ENCODE peak calls at places on chromosomes 5 and 9, in four cellular contexts. B is K562, Z is WTC11, R is HCT116. J is an unnamed sample.

GRCh38 chr5:80798166-80798565 is 143.4 kb upstream of the DHFR start:
- DNase-seq in B (no peak), Z (no peak), R (no peak), J (no peak)

GRCh38 chr9:90458485-90458884 is 184.1 kb downstream of the DIRAS2 start:
- DNase-seq in B (peak), Z (peak), R (peak), J (peak)

GRCh38 chr9:96009690-96010477 is 134.4 kb downstream of the ERCC6L2 start:
- DNase-seq in B (peak), Z (no peak), R (no peak), J (no peak)

GRCh38 chr5:78050888-78051287 is 243.6 kb downstream of the AP3B1 start:
- DNase-seq in B (no peak), Z (no peak), R (no peak), J (no peak)

GRCh38 chr5:171999877-172000276 is 6.6 kb downstream of the FBXW11 start:
- DNase-seq in B (no peak), Z (no peak), R (no peak), J (no peak)

GRCh38 chr5:149605998-149606721 is 24.9 kb downstream of the ARHGEF37 start:
- DNase-seq in B (peak), Z (no peak), R (peak), J (no peak)

GRCh38 chr9:7937018-7937417 is 137.4 kb upstream of the DMAC1 start:
- DNase-seq in B (no peak), Z (no peak), R (no peak), J (no peak)

GRCh38 chr5:180641566-180641900 is 7.9 kb downstream of the FLT4 start:
- DNase-seq in B (no peak), Z (no peak), R (no peak), J (no peak)

GRCh38 chr5:102152906-102153787 is 142.9 kb downstream of the SLCO4C1 start:
- DNase-seq in B (peak), Z (peak), R (peak), J (peak)

GRCh38 chr9:126411225-126411947 is 84.8 kb downstream of the MVB12B start:
- DNase-seq in B (no peak), Z (no peak), R (no peak), J (no peak)

GRCh38 chr5:13985736-13986418 is 41.4 kb upstream of the DNAH5 start:
- DNase-seq in B (no peak), Z (no peak), R (peak), J (peak)

GRCh38 chr5:119411935-119412623 is 40.2 kb upstream of the HSD17B4 start:
- DNase-seq in B (peak), Z (peak), R (peak), J (peak)

GRCh38 chr9:91845839-91846238 is 104.2 kb downstream of the ROR2 start:
- DNase-seq in B (no peak), Z (no peak), R (no peak), J (no peak)

GRCh38 chr9:69443178-69443577 is 118.2 kb downstream of the ENTREP1 start:
- DNase-seq in B (no peak), Z (no peak), R (no peak), J (no peak)

GRCh38 chr5:72324186-72324825 is 4.1 kb downstream of the PTCD2 start:
- DNase-seq in B (no peak), Z (no peak), R (no peak), J (no peak)

GRCh38 chr9:109001275-109001676 is 12.0 kb downstream of the CTNNAL1 start:
- DNase-seq in B (no peak), Z (no peak), R (peak), J (peak)

GRCh38 chr5:56003633-56004032 is 8.9 kb upstream of the IL6ST start:
- DNase-seq in B (no peak), Z (no peak), R (no peak), J (no peak)

GRCh38 chr5:147667363-147667762 is 115.2 kb downstream of the JAKMIP2 start:
- DNase-seq in B (no peak), Z (no peak), R (no peak), J (no peak)

GRCh38 chr5:32710335-32710858 is 724 bp upstream of the NPR3 start:
- DNase-seq in B (no peak), Z (peak), R (no peak), J (no peak)
- TF ChIP-seq SP1 in B (no peak), Z (no peak), R (no peak), J (no peak)

GRCh38 chr5:91281409-91281808 is 101.7 kb downstream of the ARRDC3 start:
- DNase-seq in B (no peak), Z (no peak), R (peak), J (no peak)

GRCh38 chr5:91283899-91284298 is 99.2 kb downstream of the ARRDC3 start:
- DNase-seq in B (no peak), Z (no peak), R (peak), J (no peak)

GRCh38 chr5:91280942-91281269 is 102.2 kb downstream of the ARRDC3 start:
- DNase-seq in B (no peak), Z (no peak), R (peak), J (no peak)

GRCh38 chr5:91282210-91282609 is 100.9 kb downstream of the ARRDC3 start:
- DNase-seq in B (no peak), Z (no peak), R (no peak), J (no peak)

GRCh38 chr5:91283326-91283725 is 99.8 kb downstream of the ARRDC3 start:
- DNase-seq in B (no peak), Z (no peak), R (no peak), J (no peak)
- TF ChIP-seq SP1 in B (no peak), Z (no peak), R (no peak), J (no peak)

DNA sequence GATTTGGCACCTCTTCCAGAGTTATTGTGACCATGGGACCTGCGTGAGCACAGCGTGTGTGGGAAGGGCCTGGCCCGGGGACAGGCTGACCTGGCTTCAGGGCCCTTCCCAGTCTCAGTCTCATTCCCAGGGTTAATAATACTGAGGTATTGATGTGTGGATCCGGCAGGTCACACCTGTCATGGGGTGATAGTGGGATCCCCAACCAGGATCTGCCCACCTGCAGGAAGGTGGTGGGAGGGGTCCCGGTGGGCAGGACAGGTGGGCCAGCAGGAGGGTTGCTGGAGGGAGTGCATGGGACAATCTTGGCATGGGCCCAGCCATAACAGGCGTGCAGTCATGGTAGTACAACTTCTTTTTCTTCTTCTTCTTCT is 55.4 kb downstream of the COL15A1 start:
- DNase-seq in B (no peak), Z (no peak), R (no peak), J (no peak)
- TF ChIP-seq SP1 in B (no peak), Z (no peak), R (no peak), J (no peak)

GRCh38 chr9:107875571-107875980 is 386.0 kb upstream of the KLF4 start:
- DNase-seq in B (no peak), Z (no peak), R (no peak), J (no peak)
- TF ChIP-seq SP1 in B (no peak), Z (no peak), R (no peak), J (no peak)

J was measured in HepG2.